ENCODE peak calls at places on chromosomes 16 and 17, in six cellular contexts. One of them, this sample, is unnamed.

GRCh38 chr17:17768415-17769088 is 68.2 kb downstream of the SREBF1 start:
- DNase-seq in heart left ventricle: no peak
- DNase-seq in RWPE1: no peak
- DNase-seq in MM.1S: no peak
- DNase-seq in mesenchymal stem cell: no peak
- DNase-seq in neural progenitor cell: no peak
- DNase-seq in this sample: no peak

GRCh38 chr17:7017827-7018200 is 5.0 kb upstream of the BCL6B start:
- DNase-seq in heart left ventricle: no peak
- DNase-seq in RWPE1: no peak
- DNase-seq in MM.1S: no peak
- DNase-seq in mesenchymal stem cell: no peak
- DNase-seq in neural progenitor cell: no peak
- DNase-seq in this sample: no peak

GRCh38 chr16:75541236-75541635 is 5.3 kb upstream of the CHST5 start:
- DNase-seq in heart left ventricle: no peak
- DNase-seq in RWPE1: no peak
- DNase-seq in MM.1S: no peak
- DNase-seq in mesenchymal stem cell: no peak
- DNase-seq in neural progenitor cell: no peak
- DNase-seq in this sample: no peak

GRCh38 chr17:5282639-5283217 is 644 bp downstream of the RABEP1 start:
- DNase-seq in heart left ventricle: peak; percentile 75
- DNase-seq in RWPE1: no peak
- DNase-seq in MM.1S: peak; percentile 34
- DNase-seq in mesenchymal stem cell: peak; percentile 45
- DNase-seq in neural progenitor cell: no peak
- DNase-seq in this sample: peak; percentile 21

GRCh38 chr17:76844846-76845245 is 23.4 kb upstream of the MGAT5B start:
- DNase-seq in heart left ventricle: no peak
- DNase-seq in RWPE1: no peak
- DNase-seq in MM.1S: no peak
- DNase-seq in mesenchymal stem cell: no peak
- DNase-seq in neural progenitor cell: no peak
- DNase-seq in this sample: no peak

GRCh38 chr17:8126306-8127066 is 2.6 kb upstream of the HES7 start:
- DNase-seq in heart left ventricle: no peak
- DNase-seq in RWPE1: no peak
- DNase-seq in MM.1S: peak; percentile 55
- DNase-seq in mesenchymal stem cell: peak; percentile 65
- DNase-seq in neural progenitor cell: peak; percentile 81
- DNase-seq in this sample: peak; percentile 81

GRCh38 chr17:58516644-58517377 is 2.4 kb upstream of the MTMR4 start:
- DNase-seq in heart left ventricle: no peak
- DNase-seq in RWPE1: no peak
- DNase-seq in MM.1S: no peak
- DNase-seq in mesenchymal stem cell: no peak
- DNase-seq in neural progenitor cell: no peak
- DNase-seq in this sample: no peak

GRCh38 chr16:64290461-64290860 is 831.4 kb downstream of the CDH11 start:
- DNase-seq in heart left ventricle: no peak
- DNase-seq in RWPE1: no peak
- DNase-seq in MM.1S: no peak
- DNase-seq in mesenchymal stem cell: no peak
- DNase-seq in neural progenitor cell: no peak
- DNase-seq in this sample: no peak

GRCh38 chr17:81551458-81552243 is 502 bp downstream of the FAAP100 start:
- DNase-seq in heart left ventricle: peak; percentile 67
- DNase-seq in RWPE1: peak; percentile 24
- DNase-seq in MM.1S: peak; percentile 19
- DNase-seq in mesenchymal stem cell: peak; percentile 55
- DNase-seq in neural progenitor cell: peak; percentile 49
- DNase-seq in this sample: peak; percentile 65

GRCh38 chr17:16247589-16247984 is 30.6 kb downstream of the PIGL start:
- DNase-seq in heart left ventricle: no peak
- DNase-seq in RWPE1: no peak
- DNase-seq in MM.1S: no peak
- DNase-seq in mesenchymal stem cell: no peak
- DNase-seq in neural progenitor cell: no peak
- DNase-seq in this sample: no peak

GRCh38 chr16:66751135-66751991 is at the start of gene DYNC1LI2:
- DNase-seq in heart left ventricle: peak; percentile 91
- DNase-seq in RWPE1: peak; percentile 85
- DNase-seq in MM.1S: peak; percentile 76
- DNase-seq in mesenchymal stem cell: peak; percentile 75
- DNase-seq in neural progenitor cell: peak; percentile 91
- DNase-seq in this sample: peak; percentile 84

GRCh38 chr16:28520672-28521071 is 14.0 kb upstream of the IL27 start:
- DNase-seq in heart left ventricle: no peak
- DNase-seq in RWPE1: no peak
- DNase-seq in MM.1S: no peak
- DNase-seq in mesenchymal stem cell: no peak
- DNase-seq in neural progenitor cell: no peak
- DNase-seq in this sample: no peak

GRCh38 chr17:13601776-13602551 is at the start of gene HS3ST3A1:
- DNase-seq in heart left ventricle: peak; percentile 66
- DNase-seq in RWPE1: peak; percentile 61
- DNase-seq in MM.1S: no peak
- DNase-seq in mesenchymal stem cell: peak; percentile 69
- DNase-seq in neural progenitor cell: peak; percentile 92
- DNase-seq in this sample: peak; percentile 70

DNA sequence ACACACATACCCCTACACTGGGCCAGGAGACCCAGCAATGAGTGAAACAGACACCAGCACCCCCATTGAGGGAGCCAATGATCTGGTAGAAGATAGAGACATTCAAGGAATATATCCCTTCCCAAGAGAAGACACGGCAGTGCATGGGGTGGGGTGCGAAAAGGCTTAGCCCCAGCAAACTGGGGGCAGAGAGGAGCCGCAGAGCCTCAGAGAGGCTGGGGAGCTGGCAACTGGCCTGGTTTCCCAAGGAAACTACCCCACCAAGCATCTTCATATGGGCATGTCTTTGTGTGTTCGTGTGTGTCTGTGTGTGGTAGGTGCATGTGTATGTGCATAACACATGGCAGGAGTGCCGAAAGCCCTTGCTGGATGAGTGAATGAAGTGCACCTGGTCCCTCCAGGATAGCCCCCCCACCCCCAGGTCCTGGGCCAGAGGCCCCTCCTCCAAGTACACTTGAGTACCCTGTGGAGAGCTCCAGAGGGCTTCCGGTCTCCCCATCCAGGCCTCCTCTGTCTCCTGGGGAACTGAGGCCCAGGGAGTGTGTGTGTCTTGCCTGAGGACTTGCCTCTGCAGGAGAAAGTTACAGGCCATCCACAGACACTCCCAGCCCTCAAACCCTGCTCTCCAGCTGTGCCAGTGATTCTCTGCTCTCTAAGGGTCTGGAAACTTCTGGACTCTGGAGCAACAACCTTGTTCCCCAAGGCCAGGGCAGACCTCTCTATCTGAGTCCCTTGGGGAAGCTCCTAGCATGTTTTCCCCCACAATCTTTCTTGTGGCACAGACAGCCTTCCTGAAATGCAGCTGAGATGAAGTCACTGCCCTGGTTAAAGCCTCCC is 15.9 kb downstream of the TBX2 start:
- DNase-seq in heart left ventricle: no peak
- DNase-seq in RWPE1: no peak
- DNase-seq in MM.1S: no peak
- DNase-seq in mesenchymal stem cell: peak; percentile 61
- DNase-seq in neural progenitor cell: no peak
- DNase-seq in this sample: no peak
- H3K27ac ChIP-seq in heart left ventricle: no peak overlapping the region
- H3K27ac ChIP-seq in RWPE1: peak overlapping the region; percentile 14
- H3K27ac ChIP-seq in MM.1S: no peak overlapping the region
- H3K27ac ChIP-seq in mesenchymal stem cell: no peak overlapping the region
- H3K27ac ChIP-seq in neural progenitor cell: no peak overlapping the region
- H3K27ac ChIP-seq in this sample: no peak overlapping the region

DNA sequence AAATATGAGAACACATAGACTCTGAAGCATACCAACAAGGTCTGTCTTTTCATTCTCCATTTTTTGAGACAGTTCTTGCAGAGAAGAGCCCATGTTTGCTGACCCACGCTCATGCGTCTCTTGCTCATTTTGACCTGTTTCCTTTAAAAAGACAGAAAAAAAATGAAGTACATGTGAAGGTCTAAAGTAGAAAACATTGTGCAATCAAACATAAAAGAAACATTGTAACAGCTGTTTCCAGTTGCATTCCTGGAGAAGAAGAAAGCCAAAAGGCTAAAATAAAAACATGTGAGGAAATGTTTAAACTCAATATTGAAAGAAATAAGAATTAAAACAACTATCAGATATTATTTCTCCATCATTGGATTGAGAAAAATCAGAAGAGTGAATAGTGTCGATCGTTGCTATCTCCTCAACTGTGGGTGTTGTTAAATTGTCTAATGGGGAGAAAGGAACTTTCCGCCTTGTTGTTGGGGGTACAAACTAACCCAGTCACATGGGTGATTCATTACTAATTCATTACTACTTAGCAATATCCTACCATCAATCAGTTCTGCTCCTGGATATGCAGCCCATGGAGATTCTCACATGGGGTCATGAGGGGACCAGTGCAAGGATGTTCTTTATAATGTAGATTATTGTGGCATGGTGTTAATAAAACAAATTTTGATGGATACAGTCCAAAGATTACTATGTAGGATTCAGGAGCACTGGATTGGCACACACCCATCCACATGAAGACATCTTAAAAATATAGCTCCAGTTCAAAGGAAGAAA is 9.5 kb downstream of the ABCA9 start:
- DNase-seq in heart left ventricle: no peak
- DNase-seq in RWPE1: no peak
- DNase-seq in MM.1S: no peak
- DNase-seq in mesenchymal stem cell: peak; percentile 45
- DNase-seq in neural progenitor cell: no peak
- DNase-seq in this sample: no peak
- H3K27ac ChIP-seq in heart left ventricle: peak overlapping the region; percentile 61
- H3K27ac ChIP-seq in RWPE1: no peak overlapping the region
- H3K27ac ChIP-seq in MM.1S: no peak overlapping the region
- H3K27ac ChIP-seq in mesenchymal stem cell: no peak overlapping the region
- H3K27ac ChIP-seq in neural progenitor cell: no peak overlapping the region
- H3K27ac ChIP-seq in this sample: no peak overlapping the region

GRCh38 chr17:28896491-28896883 is 1.0 kb downstream of the FLOT2 start:
- DNase-seq in heart left ventricle: no peak
- DNase-seq in RWPE1: no peak
- DNase-seq in MM.1S: no peak
- DNase-seq in mesenchymal stem cell: peak; percentile 26
- DNase-seq in neural progenitor cell: no peak
- DNase-seq in this sample: no peak
- H3K27ac ChIP-seq in heart left ventricle: peak overlapping the region; percentile 73
- H3K27ac ChIP-seq in RWPE1: peak overlapping the region; percentile 99
- H3K27ac ChIP-seq in MM.1S: peak overlapping the region; percentile 48
- H3K27ac ChIP-seq in mesenchymal stem cell: peak overlapping the region; percentile 3
- H3K27ac ChIP-seq in neural progenitor cell: no peak overlapping the region
- H3K27ac ChIP-seq in this sample: peak overlapping the region; percentile 71

GRCh38 chr16:56315955-56316354 is 109.4 kb downstream of the AMFR start:
- DNase-seq in heart left ventricle: no peak
- DNase-seq in RWPE1: no peak
- DNase-seq in MM.1S: no peak
- DNase-seq in mesenchymal stem cell: no peak
- DNase-seq in neural progenitor cell: no peak
- DNase-seq in this sample: no peak
- H3K27ac ChIP-seq in heart left ventricle: no peak overlapping the region
- H3K27ac ChIP-seq in RWPE1: no peak overlapping the region
- H3K27ac ChIP-seq in MM.1S: no peak overlapping the region
- H3K27ac ChIP-seq in mesenchymal stem cell: no peak overlapping the region
- H3K27ac ChIP-seq in neural progenitor cell: no peak overlapping the region
- H3K27ac ChIP-seq in this sample: no peak overlapping the region

GRCh38 chr17:21119247-21119944 is 7.4 kb upstream of the DHRS7B start:
- DNase-seq in heart left ventricle: peak; percentile 69
- DNase-seq in RWPE1: peak; percentile 67
- DNase-seq in MM.1S: peak; percentile 73
- DNase-seq in mesenchymal stem cell: peak; percentile 63
- DNase-seq in neural progenitor cell: peak; percentile 73
- DNase-seq in this sample: peak; percentile 74
- H3K27ac ChIP-seq in heart left ventricle: no peak overlapping the region
- H3K27ac ChIP-seq in RWPE1: no peak overlapping the region
- H3K27ac ChIP-seq in MM.1S: no peak overlapping the region
- H3K27ac ChIP-seq in mesenchymal stem cell: no peak overlapping the region
- H3K27ac ChIP-seq in neural progenitor cell: no peak overlapping the region
- H3K27ac ChIP-seq in this sample: no peak overlapping the region

DNA sequence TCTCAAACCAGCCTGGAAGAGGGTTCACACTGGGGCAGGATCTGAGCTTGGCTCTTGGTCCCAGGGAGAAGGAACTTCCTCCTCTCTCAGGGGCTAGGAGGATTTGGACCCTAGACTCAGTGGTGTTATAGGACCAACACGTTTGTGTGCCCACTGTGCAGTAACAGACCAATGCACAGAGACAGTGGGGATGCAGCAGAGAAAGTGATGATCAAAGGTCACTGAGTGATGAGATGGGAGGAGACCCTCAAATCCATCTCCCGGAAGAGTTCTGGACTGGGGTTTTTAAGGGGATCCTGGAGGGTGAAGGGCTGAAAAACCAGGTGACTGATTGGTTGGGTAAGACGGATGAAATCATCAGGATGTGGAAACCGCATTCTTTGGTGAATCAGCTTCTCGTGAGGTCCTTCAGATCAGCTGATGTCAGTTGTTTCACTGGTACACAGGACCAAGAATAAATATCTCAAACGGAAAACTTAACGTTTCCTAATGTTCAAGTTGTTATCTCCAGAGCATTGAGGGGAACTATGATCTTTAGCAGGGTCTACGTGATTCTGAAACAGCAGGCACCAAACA is 3.3 kb upstream of the VAC14 start:
- DNase-seq in heart left ventricle: no peak
- DNase-seq in RWPE1: peak; percentile 68
- DNase-seq in MM.1S: no peak
- DNase-seq in mesenchymal stem cell: peak; percentile 77
- DNase-seq in neural progenitor cell: no peak
- DNase-seq in this sample: no peak
- H3K27ac ChIP-seq in heart left ventricle: no peak overlapping the region
- H3K27ac ChIP-seq in RWPE1: peak overlapping the region; percentile 61
- H3K27ac ChIP-seq in MM.1S: peak overlapping the region; percentile 61
- H3K27ac ChIP-seq in mesenchymal stem cell: no peak overlapping the region
- H3K27ac ChIP-seq in neural progenitor cell: no peak overlapping the region
- H3K27ac ChIP-seq in this sample: no peak overlapping the region

This sample was measured in pancreas.